ENCODE peak calls at places on chromosome 13, in five cellular contexts. C is GM23338, R is GM23248, G is HCT116, L is SK-N-SH. H is an unnamed sample. For H4K20me1, the result is how much of the 10 kb centered on the place peaks cover.

GRCh38 chr13:73039201-73040108 is 19.4 kb upstream of the KLF5 start:
- DNase-seq in R (peak), L (no peak), G (no peak), C (peak), H (no peak)

GRCh38 chr13:23440821-23441608 is 7.5 kb upstream of the SACS start:
- DNase-seq in L (no peak), R (no peak), C (no peak), G (no peak), H (peak)

GRCh38 chr13:51152713-51153112 is 41.6 kb upstream of the C13orf42 start:
- DNase-seq in L (no peak), R (peak), G (no peak), C (no peak), H (no peak)

GRCh38 chr13:20487927-20488326 is 37.7 kb downstream of the CRYL1 start:
- DNase-seq in C (no peak), L (no peak), G (no peak), R (no peak), H (no peak)

GRCh38 chr13:98252931-98253470 is 75.9 kb upstream of the RNF113B start:
- DNase-seq in C (no peak), R (peak), L (no peak), G (peak), H (peak)

GRCh38 chr13:84524586-84524985 is 642.3 kb upstream of the SLITRK1 start:
- DNase-seq in R (no peak), G (no peak), C (no peak), L (no peak), H (no peak)

GRCh38 chr13:72820156-72820897 is 38.4 kb downstream of the PIBF1 start:
- DNase-seq in R (peak), L (no peak), G (no peak), C (peak), H (peak)

GRCh38 chr13:47463002-47463401 is 538.1 kb downstream of the SUCLA2 start:
- DNase-seq in G (no peak), C (no peak), L (no peak), R (no peak), H (no peak)

GRCh38 chr13:99415851-99416331 is 85.4 kb upstream of the TM9SF2 start:
- DNase-seq in R (no peak), G (no peak), C (no peak), L (no peak), H (no peak)

GRCh38 chr13:102877285-102877684 is 31.5 kb downstream of the ERCC5 start:
- DNase-seq in L (no peak), C (no peak), R (peak), G (no peak), H (no peak)

GRCh38 chr13:73341748-73342147 is 282.9 kb downstream of the KLF5 start:
- DNase-seq in R (peak), G (no peak), C (peak), L (no peak), H (peak)

GRCh38 chr13:49357694-49358093 is 86.2 kb downstream of the CAB39L start:
- DNase-seq in G (no peak), C (no peak), L (no peak), R (peak), H (no peak)

GRCh38 chr13:30720470-30720869 is 14.9 kb upstream of the ALOX5AP start:
- DNase-seq in R (peak), G (no peak), L (no peak), C (no peak), H (peak)

GRCh38 chr13:94309997-94310842 is 169.3 kb downstream of the DCT start:
- DNase-seq in R (peak), G (no peak), C (no peak), L (no peak), H (peak)

GRCh38 chr13:76226941-76227340 is 590.8 kb downstream of the LMO7 start:
- DNase-seq in R (no peak), C (no peak), G (no peak), L (no peak), H (no peak)

GRCh38 chr13:111325146-111325890 is 4.9 kb downstream of the TEX29 start:
- DNase-seq in C (no peak), G (no peak), R (no peak), L (peak), H (peak)

GRCh38 chr13:100535401-100536135 is 53.0 kb downstream of the GGACT start:
- DNase-seq in R (peak), G (no peak), L (no peak), C (no peak), H (peak)

GRCh38 chr13:92136449-92137180 is 738.2 kb downstream of the GPC5 start:
- DNase-seq in L (no peak), G (no peak), C (no peak), R (no peak), H (no peak)

GRCh38 chr13:49454388-49455015 is 10.4 kb downstream of the SETDB2 start:
- DNase-seq in G (no peak), L (no peak), C (peak), R (peak), H (no peak)

GRCh38 chr13:48344264-48344663 is 40.7 kb downstream of the RB1 start:
- DNase-seq in G (no peak), L (no peak), R (no peak), C (no peak), H (no peak)

GRCh38 chr13:84645196-84646071 is 763.2 kb upstream of the SLITRK1 start:
- DNase-seq in L (no peak), C (no peak), G (no peak), R (peak), H (no peak)

GRCh38 chr13:73336789-73337188 is 278.0 kb downstream of the KLF5 start:
- DNase-seq in G (no peak), R (no peak), L (no peak), C (peak), H (no peak)

GRCh38 chr13:50162001-50162400 is 146.8 kb downstream of the KCNRG start:
- DNase-seq in L (no peak), G (no peak), C (no peak), R (peak), H (no peak)

GRCh38 chr13:97567510-97568243 is 133.7 kb downstream of the RAP2A start:
- DNase-seq in C (peak), G (peak), R (peak), L (no peak), H (no peak)

GRCh38 chr13:92547256-92547655 is 679.4 kb upstream of the GPC6 start:
- DNase-seq in C (no peak), R (no peak), G (no peak), L (no peak), H (no peak)

GRCh38 chr13:24187185-24187584 is 26.7 kb downstream of the SPATA13 start:
- DNase-seq in G (no peak), L (no peak), R (peak), C (no peak), H (peak)

GRCh38 chr13:30808600-30808999 is 73.3 kb downstream of the ALOX5AP start:
- DNase-seq in R (peak), G (no peak), L (no peak), C (no peak), H (no peak)

GRCh38 chr13:36353001-36353400 is 6.8 kb upstream of the SPART start:
- DNase-seq in R (no peak), G (no peak), L (no peak), C (no peak), H (no peak)

GRCh38 chr13:86038490-86038889 is 239.3 kb upstream of the SLITRK6 start:
- DNase-seq in G (no peak), L (no peak), R (no peak), C (no peak), H (no peak)

GRCh38 chr13:91174886-91175501 is 172.5 kb upstream of the MIR17HG start:
- DNase-seq in L (no peak), R (no peak), G (no peak), C (peak), H (peak)

GRCh38 chr13:30743319-30744055 is 8.1 kb downstream of the ALOX5AP start:
- DNase-seq in R (peak), C (no peak), L (no peak), G (peak), H (peak)

DNA sequence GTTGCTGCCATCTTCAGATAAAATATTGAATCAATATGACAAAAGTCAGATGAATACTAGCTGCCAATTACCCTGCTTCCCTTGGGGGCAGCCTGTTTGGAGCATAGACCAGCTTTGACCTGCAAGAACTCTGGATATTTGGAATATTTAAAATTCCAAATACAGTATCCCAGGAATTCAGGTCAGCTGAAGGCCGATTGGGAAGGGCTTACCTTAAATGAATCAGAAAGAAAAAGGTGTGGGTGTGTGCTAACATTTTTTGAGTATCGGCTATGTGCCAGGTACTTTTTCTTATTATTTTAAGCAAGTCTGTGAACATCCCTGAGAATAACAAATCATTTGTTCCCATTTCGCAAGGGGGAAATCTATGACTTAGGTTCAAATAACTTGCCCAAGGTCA is 1.8 kb upstream of the RUBCNL start:
- DNase-seq in L (no peak), C (peak), G (no peak), R (no peak), H (peak)
- H3K4me2 ChIP-seq in L (no peak), C (peak), G (peak), R (no peak), H (no peak)

DNA sequence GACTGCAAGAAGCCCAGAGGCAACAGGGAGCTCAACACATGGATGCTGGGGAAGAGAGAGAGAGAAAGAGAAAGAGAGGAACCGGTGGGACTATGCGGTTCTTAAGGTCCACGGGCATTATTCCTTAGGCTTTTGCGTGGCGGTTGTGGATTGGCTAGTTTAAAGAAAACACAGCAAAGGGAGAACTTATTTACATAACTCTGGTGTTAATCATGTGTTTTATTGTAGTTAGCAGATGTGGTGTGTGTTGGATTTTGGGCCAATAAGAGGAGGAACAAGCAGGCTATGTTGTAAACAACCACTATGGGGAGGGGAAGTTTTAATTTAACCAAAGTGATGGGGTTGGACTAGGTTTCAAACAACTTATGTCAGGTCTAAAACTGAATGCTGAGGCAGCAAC is 275.3 kb upstream of the KLF12 start:
- DNase-seq in G (no peak), L (no peak), C (no peak), R (no peak), H (no peak)
- H2AFZ ChIP-seq in G (no peak), L (no peak), C (no peak), R (no peak), H (no peak)

GRCh38 chr13:27925220-27925991 is 5.6 kb downstream of the PDX1 start:
- DNase-seq in C (no peak), G (no peak), L (no peak), R (no peak), H (no peak)

GRCh38 chr13:27921961-27922910 is 2.4 kb downstream of the PDX1 start:
- DNase-seq in L (peak), G (no peak), C (peak), R (no peak), H (peak)

GRCh38 chr13:27922974-27923612 is 3.3 kb downstream of the PDX1 start:
- DNase-seq in L (no peak), C (peak), G (no peak), R (no peak), H (no peak)

GRCh38 chr13:27924529-27925141 is 4.8 kb downstream of the PDX1 start:
- DNase-seq in C (peak), R (no peak), L (no peak), G (no peak), H (no peak)

GRCh38 chr13:27923794-27924528 is 4.2 kb downstream of the PDX1 start:
- DNase-seq in C (peak), L (no peak), R (no peak), G (no peak), H (no peak)
- H4K20me1 ChIP-seq in C (under half), L (under half), R (under half), G (under half), H (under half)

GRCh38 chr13:53151692-53152421 is 123.2 kb downstream of the OLFM4 start:
- DNase-seq in C (peak), G (peak), L (peak), R (peak), H (no peak)
- H3K4me2 ChIP-seq in C (no peak), G (no peak), L (no peak), R (no peak), H (no peak)

GRCh38 chr13:33318037-33318436 is 32.5 kb upstream of the STARD13 start:
- DNase-seq in G (no peak), L (no peak), R (peak), C (no peak), H (no peak)
- H2AFZ ChIP-seq in G (no peak), L (no peak), R (no peak), C (no peak), H (no peak)

DNA sequence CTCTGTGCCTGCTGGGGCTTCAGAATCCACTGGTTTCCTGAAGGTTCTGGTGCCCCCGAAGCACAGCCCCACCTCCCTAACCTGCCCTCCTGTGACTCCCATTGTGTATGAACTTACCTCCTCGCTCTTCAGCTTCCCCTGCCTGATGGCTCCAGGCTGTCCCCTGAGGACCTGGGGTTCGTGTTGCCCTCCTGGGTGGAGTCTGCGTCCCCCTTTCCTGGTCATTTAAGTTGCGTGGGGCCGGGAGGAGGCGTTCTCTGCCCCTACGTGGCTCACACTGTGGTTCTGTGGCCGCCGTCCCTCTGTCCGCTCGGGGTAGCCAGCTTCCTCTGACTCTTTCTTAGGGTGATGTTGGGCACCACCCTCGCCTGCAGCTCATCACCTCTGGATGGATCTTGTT is 13.9 kb downstream of the TFDP1 start:
- DNase-seq in L (no peak), G (no peak), C (no peak), R (no peak), H (peak)
- H4K20me1 ChIP-seq in L (under half), G (under half), C (under half), R (under half), H (half or more)

H was measured in osteoblast.